ENCODE peak calls at places on chromosome 15, in four cellular contexts. Z, D, C and G are unnamed samples.

GRCh38 chr15:87981969-87982368 is 274.6 kb downstream of the NTRK3 start:
- DNase-seq in D (no peak), Z (no peak), C (no peak), G (no peak)

GRCh38 chr15:56149071-56149470 is 94.6 kb downstream of the RFX7 start:
- DNase-seq in Z (peak; percentile 25), D (no peak), C (no peak), G (no peak)

GRCh38 chr15:85751731-85752421 is 42.8 kb downstream of the KLHL25 start:
- DNase-seq in C (no peak), D (no peak), Z (no peak), G (no peak)

GRCh38 chr15:81394609-81395008 is 20.6 kb upstream of the TMC3 start:
- DNase-seq in C (no peak), Z (no peak), D (no peak), G (no peak)

GRCh38 chr15:60945196-60945595 is 283.9 kb downstream of the RORA start:
- DNase-seq in D (no peak), C (no peak), Z (no peak), G (peak; percentile 56)

GRCh38 chr15:37653018-37653417 is 281.4 kb upstream of the TMCO5A start:
- DNase-seq in C (no peak), Z (no peak), D (no peak), G (no peak)

GRCh38 chr15:65395567-65396185 is 17.9 kb upstream of the IGDCC3 start:
- DNase-seq in C (no peak), D (no peak), Z (no peak), G (no peak)

GRCh38 chr15:89774492-89774891 is 1.6 kb upstream of the MESP2 start:
- DNase-seq in D (no peak), C (no peak), Z (no peak), G (no peak)

GRCh38 chr15:53786421-53786820 is 27.0 kb upstream of the WDR72 start:
- DNase-seq in D (no peak), C (no peak), Z (no peak), G (no peak)

GRCh38 chr15:68365140-68365745 is 66.7 kb downstream of the ITGA11 start:
- DNase-seq in C (no peak), D (no peak), Z (no peak), G (peak; percentile 72)

GRCh38 chr15:85941186-85941855 is 138.3 kb upstream of the AGBL1 start:
- DNase-seq in D (peak; percentile 48), Z (no peak), C (no peak), G (no peak)

GRCh38 chr15:79924379-79924778 is 27.6 kb upstream of the MTHFS start:
- DNase-seq in C (no peak), Z (no peak), D (no peak), G (no peak)